ENCODE peak calls at places on chromosomes 3 and 15, in four cellular contexts. Z is bronchial epithelial cell, O is fibroblast of mammary gland, W is tibial artery. U is an unnamed sample.

GRCh38 chr3:16378920-16379319 is 113.9 kb downstream of the OXNAD1 start:
- DNase-seq in Z (peak), O (peak), W (no peak), U (peak)

GRCh38 chr3:126941721-126942270 is 41.1 kb upstream of the PLXNA1 start:
- DNase-seq in Z (peak), O (no peak), W (no peak), U (no peak)

GRCh38 chr3:120524171-120524923 is 71.8 kb upstream of the NDUFB4 start:
- DNase-seq in Z (peak), O (peak), W (no peak), U (peak)

GRCh38 chr15:31598620-31599019 is 272.0 kb downstream of the KLF13 start:
- DNase-seq in Z (peak), O (no peak), W (no peak), U (no peak)

GRCh38 chr3:169992781-169993180 is 26.2 kb downstream of the SEC62 start:
- DNase-seq in Z (no peak), O (no peak), W (no peak), U (no peak)

GRCh38 chr15:56608140-56608778 is 125.0 kb downstream of the ZNF280D start:
- DNase-seq in Z (no peak), O (no peak), W (no peak), U (peak)

GRCh38 chr15:69668049-69668705 is 215.6 kb downstream of the RPLP1 start:
- DNase-seq in Z (no peak), O (no peak), W (no peak), U (no peak)

GRCh38 chr15:63236272-63236671 is 41.1 kb upstream of the APH1B start:
- DNase-seq in Z (peak), O (peak), W (no peak), U (peak)

GRCh38 chr15:31344266-31344665 is 17.6 kb downstream of the KLF13 start:
- DNase-seq in Z (no peak), O (no peak), W (no peak), U (no peak)

GRCh38 chr3:139830817-139831216 is 104.2 kb upstream of the CLSTN2 start:
- DNase-seq in Z (no peak), O (no peak), W (no peak), U (no peak)

GRCh38 chr3:112531358-112531781 is 30.4 kb downstream of the ATG3 start:
- DNase-seq in Z (peak), O (peak), W (no peak), U (peak)

GRCh38 chr15:57867970-57868791 is 161.7 kb downstream of the POLR2M start:
- DNase-seq in Z (no peak), O (no peak), W (no peak), U (no peak)

GRCh38 chr3:51422211-51422610 is 31.1 kb downstream of the RBM15B start:
- DNase-seq in Z (no peak), O (no peak), W (no peak), U (no peak)

GRCh38 chr15:66101715-66102395 is 151.7 kb downstream of the MEGF11 start:
- DNase-seq in Z (no peak), O (no peak), W (no peak), U (no peak)

GRCh38 chr15:23387791-23388190 is 33.2 kb downstream of the GOLGA8S start:
- DNase-seq in Z (no peak), O (no peak), W (no peak), U (no peak)

GRCh38 chr3:48463703-48464102 is 17.2 kb downstream of the ATRIP start:
- DNase-seq in Z (no peak), O (no peak), W (no peak), U (no peak)

GRCh38 chr3:143644370-143645089 is 203.7 kb downstream of the SLC9A9 start:
- DNase-seq in Z (peak), O (peak), W (no peak), U (peak)

GRCh38 chr3:155242342-155242741 is 51.1 kb downstream of the STRIT1 start:
- DNase-seq in Z (peak), O (peak), W (no peak), U (peak)

GRCh38 chr15:57388199-57388863 is 12.0 kb downstream of the CGNL1 start:
- DNase-seq in Z (no peak), O (no peak), W (peak), U (no peak)

GRCh38 chr15:74291101-74292071 is 55.3 kb downstream of the CCDC33 start:
- DNase-seq in Z (peak), O (peak), W (peak), U (peak)

GRCh38 chr3:77514766-77515165 is 474.9 kb downstream of the ROBO2 start:
- DNase-seq in Z (no peak), O (no peak), W (no peak), U (peak)

GRCh38 chr3:50165388-50166308 is 10.5 kb downstream of the SEMA3F start:
- DNase-seq in Z (no peak), O (peak), W (peak), U (peak)

GRCh38 chr15:99137111-99137546 is 32.2 kb downstream of the SYNM start:
- DNase-seq in Z (no peak), O (no peak), W (no peak), U (no peak)

GRCh38 chr3:114686624-114687023 is 392.8 kb downstream of the TIGIT start:
- DNase-seq in Z (no peak), O (peak), W (no peak), U (peak)

GRCh38 chr3:50324351-50325144 is 2.0 kb upstream of the HYAL2 start:
- DNase-seq in Z (peak), O (peak), W (peak), U (peak)

GRCh38 chr3:156160653-156161052 is 40.3 kb downstream of the KCNAB1 start:
- DNase-seq in Z (no peak), O (no peak), W (no peak), U (no peak)

GRCh38 chr15:95260856-95261255 is 1029.5 kb downstream of the MCTP2 start:
- DNase-seq in Z (no peak), O (no peak), W (no peak), U (no peak)

GRCh38 chr3:152399374-152399773 is 130.6 kb downstream of the MBNL1 start:
- DNase-seq in Z (peak), O (peak), W (no peak), U (peak)

GRCh38 chr15:57443486-57443885 is 67.2 kb downstream of the CGNL1 start:
- DNase-seq in Z (no peak), O (no peak), W (no peak), U (no peak)

GRCh38 chr3:30503431-30503830 is 103.0 kb upstream of the TGFBR2 start:
- DNase-seq in Z (no peak), O (no peak), W (no peak), U (no peak)

DNA sequence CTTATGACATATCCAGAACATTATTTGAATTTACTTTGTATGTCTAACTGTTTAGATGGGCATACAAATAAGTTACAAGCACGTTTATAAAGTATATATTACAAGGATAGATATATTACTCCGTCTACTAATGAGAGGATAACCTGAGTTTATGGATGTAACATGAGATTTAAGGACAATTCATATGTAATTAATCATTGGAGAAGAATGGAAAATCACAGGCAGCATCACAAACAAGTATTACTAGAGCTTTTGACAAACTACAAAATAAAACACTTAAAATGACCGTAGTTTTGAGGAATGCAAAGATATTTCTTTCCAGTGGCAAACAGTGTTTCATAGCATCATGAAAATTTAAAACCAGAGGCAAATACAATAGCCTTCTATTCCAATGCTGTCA is 113.8 kb downstream of the ROBO1 start:
- DNase-seq in Z (no peak), O (no peak), W (no peak), U (no peak)
- H3K4me3 ChIP-seq in Z (no peak), O (no peak), W (no peak), U (no peak)

GRCh38 chr3:97975466-97975865 is 3.2 kb upstream of the RIOX2 start:
- DNase-seq in Z (no peak), O (no peak), W (no peak), U (no peak)
- TF ChIP-seq CTCF in Z (no peak), O (peak), W (no peak), U (peak)

DNA sequence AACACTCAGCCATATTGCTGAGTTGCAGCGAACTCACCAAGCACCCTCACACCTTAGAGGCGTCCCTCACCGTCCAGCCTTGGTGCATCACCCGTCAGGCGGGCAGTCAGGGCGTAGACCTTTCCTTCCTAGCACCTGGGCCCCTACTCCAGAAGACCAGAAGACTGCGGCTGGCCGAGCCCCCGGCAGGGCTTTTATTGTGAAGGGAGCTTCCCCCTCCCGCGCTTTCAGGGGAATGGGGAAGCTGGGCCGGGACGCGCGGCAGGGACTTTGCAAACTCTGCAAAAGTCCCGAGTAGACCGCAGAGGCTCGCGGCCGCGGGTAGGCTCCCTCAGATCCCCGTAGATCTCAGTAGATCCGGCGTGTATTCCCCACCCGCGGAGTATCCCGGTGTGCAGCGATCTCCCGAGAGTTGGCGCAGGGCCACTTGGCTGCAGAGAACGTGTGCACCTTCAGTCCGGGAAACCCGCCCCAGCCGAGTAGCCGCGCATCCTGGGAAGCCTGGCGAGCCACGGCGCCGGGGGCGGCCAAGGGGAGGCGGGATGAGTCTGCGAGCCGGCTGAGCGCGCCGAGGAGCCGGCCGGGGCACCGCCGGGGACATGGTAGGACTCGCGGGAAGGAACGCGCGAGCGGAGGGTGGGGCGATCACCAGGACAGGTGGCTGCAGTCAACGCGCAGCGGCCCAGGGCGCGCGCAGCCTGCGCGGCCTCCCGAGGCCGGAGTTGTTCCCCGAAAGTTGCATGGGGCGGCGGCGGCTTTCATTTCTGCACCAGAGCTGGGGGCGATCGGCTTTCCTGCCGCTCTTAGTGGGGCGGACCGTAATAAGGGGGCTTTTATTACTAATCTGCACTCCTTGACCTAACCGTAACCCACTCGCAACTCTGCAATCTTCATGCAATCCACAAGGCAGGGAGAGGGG is at the start of gene GASK1A:
- DNase-seq in Z (no peak), O (no peak), W (peak), U (no peak)
- H3K4me3 ChIP-seq in Z (peak), O (no peak), W (peak), U (peak)

GRCh38 chr3:177190701-177191100 is 6.6 kb downstream of the TBL1XR1 start:
- DNase-seq in Z (no peak), O (no peak), W (no peak), U (peak)
- TF ChIP-seq CTCF in Z (no peak), O (no peak), W (no peak), U (no peak)

U was measured in AG10803.